ENCODE peak calls at places on chromosomes 6 and 20, in four cellular contexts. One of them, this sample, is unnamed.

GRCh38 chr6:32087574-32088486 is 21.3 kb downstream of the TNXB start:
- DNase-seq in AG08396: peak; percentile 67
- DNase-seq in NT2/D1: peak; percentile 72
- DNase-seq in tibial artery: peak; percentile 95
- DNase-seq in this sample: peak; percentile 89

GRCh38 chr6:80319286-80319685 is 212.8 kb downstream of the BCKDHB start:
- DNase-seq in AG08396: no peak
- DNase-seq in NT2/D1: no peak
- DNase-seq in tibial artery: no peak
- DNase-seq in this sample: no peak

GRCh38 chr6:114187563-114187962 is 155.3 kb downstream of the HS3ST5 start:
- DNase-seq in AG08396: no peak
- DNase-seq in NT2/D1: no peak
- DNase-seq in tibial artery: no peak
- DNase-seq in this sample: no peak

GRCh38 chr20:33262658-33263065 is 20.4 kb upstream of the BPIFB1 start:
- DNase-seq in AG08396: peak; percentile 30
- DNase-seq in NT2/D1: peak; percentile 40
- DNase-seq in tibial artery: peak; percentile 25
- DNase-seq in this sample: peak; percentile 74

GRCh38 chr6:22141271-22141745 is 155.5 kb downstream of the PRL start:
- DNase-seq in AG08396: no peak
- DNase-seq in NT2/D1: no peak
- DNase-seq in tibial artery: no peak
- DNase-seq in this sample: no peak

GRCh38 chr6:76940186-76940585 is 523.1 kb downstream of the HTR1B start:
- DNase-seq in AG08396: no peak
- DNase-seq in NT2/D1: no peak
- DNase-seq in tibial artery: no peak
- DNase-seq in this sample: no peak

GRCh38 chr6:72446427-72446826 is 175.4 kb upstream of the KCNQ5 start:
- DNase-seq in AG08396: no peak
- DNase-seq in NT2/D1: no peak
- DNase-seq in tibial artery: no peak
- DNase-seq in this sample: no peak

GRCh38 chr6:35810831-35811698 is 5.9 kb downstream of the LHFPL5 start:
- DNase-seq in AG08396: peak; percentile 22
- DNase-seq in NT2/D1: no peak
- DNase-seq in tibial artery: no peak
- DNase-seq in this sample: no peak

GRCh38 chr6:120005292-120005976 is 655.9 kb upstream of the MAN1A1 start:
- DNase-seq in AG08396: no peak
- DNase-seq in NT2/D1: no peak
- DNase-seq in tibial artery: no peak
- DNase-seq in this sample: no peak

GRCh38 chr20:63141531-63141930 is 74.4 kb downstream of the YTHDF1 start:
- DNase-seq in AG08396: no peak
- DNase-seq in NT2/D1: no peak
- DNase-seq in tibial artery: no peak
- DNase-seq in this sample: no peak

GRCh38 chr6:99276747-99277146 is 72.7 kb downstream of the FAXC start:
- DNase-seq in AG08396: no peak
- DNase-seq in NT2/D1: no peak
- DNase-seq in tibial artery: no peak
- DNase-seq in this sample: no peak

GRCh38 chr20:49981218-49982071 is 1.3 kb upstream of the SNAI1 start:
- DNase-seq in AG08396: no peak
- DNase-seq in NT2/D1: no peak
- DNase-seq in tibial artery: no peak
- DNase-seq in this sample: no peak

GRCh38 chr6:167839343-167839742 is 12.6 kb downstream of the AFDN start:
- DNase-seq in AG08396: no peak
- DNase-seq in NT2/D1: no peak
- DNase-seq in tibial artery: no peak
- DNase-seq in this sample: no peak